ENCODE peak calls at places on chromosomes 7 and 10, in eight cellular contexts. One of them, this sample, is unnamed.

GRCh38 chr10:60848126-60848525 is 69.8 kb downstream of the CDK1 start:
- DNase-seq in mesendoderm: no peak
- DNase-seq in heart right ventricle: no peak
- DNase-seq in activated T-helper 1 cell treated with anti-CD3 and anti-CD28 coated beads, Interleukin-2, amount 50 U/mL, for 16 hours: no peak
- DNase-seq in NCI-H748 treated with DMSO at 0.1 percent for 48 hours: no peak
- DNase-seq in activated CD4-positive, alpha-beta T cell treated with anti-CD3 and anti-CD28 coated beads for 24 hours: no peak
- DNase-seq in dorsolateral prefrontal cortex: no peak
- DNase-seq in H4: peak
- DNase-seq in this sample: no peak

GRCh38 chr7:25527665-25528064 is 299.4 kb upstream of the NPVF start:
- DNase-seq in activated CD4-positive, alpha-beta T cell treated with anti-CD3 and anti-CD28 coated beads for 24 hours: no peak
- DNase-seq in H4: no peak
- DNase-seq in heart right ventricle: no peak
- DNase-seq in NCI-H748 treated with DMSO at 0.1 percent for 48 hours: no peak
- DNase-seq in mesendoderm: no peak
- DNase-seq in activated T-helper 1 cell treated with anti-CD3 and anti-CD28 coated beads, Interleukin-2, amount 50 U/mL, for 16 hours: no peak
- DNase-seq in dorsolateral prefrontal cortex: no peak
- DNase-seq in this sample: no peak

GRCh38 chr10:56596257-56596656 is 235.2 kb upstream of the ZWINT start:
- DNase-seq in H4: no peak
- DNase-seq in mesendoderm: no peak
- DNase-seq in heart right ventricle: no peak
- DNase-seq in activated T-helper 1 cell treated with anti-CD3 and anti-CD28 coated beads, Interleukin-2, amount 50 U/mL, for 16 hours: no peak
- DNase-seq in dorsolateral prefrontal cortex: no peak
- DNase-seq in NCI-H748 treated with DMSO at 0.1 percent for 48 hours: no peak
- DNase-seq in activated CD4-positive, alpha-beta T cell treated with anti-CD3 and anti-CD28 coated beads for 24 hours: no peak
- DNase-seq in this sample: no peak

GRCh38 chr7:28315565-28316420 is 96.5 kb upstream of the CREB5 start:
- DNase-seq in activated T-helper 1 cell treated with anti-CD3 and anti-CD28 coated beads, Interleukin-2, amount 50 U/mL, for 16 hours: no peak
- DNase-seq in activated CD4-positive, alpha-beta T cell treated with anti-CD3 and anti-CD28 coated beads for 24 hours: no peak
- DNase-seq in mesendoderm: peak
- DNase-seq in heart right ventricle: no peak
- DNase-seq in H4: no peak
- DNase-seq in NCI-H748 treated with DMSO at 0.1 percent for 48 hours: no peak
- DNase-seq in dorsolateral prefrontal cortex: no peak
- DNase-seq in this sample: no peak

GRCh38 chr7:157152391-157152937 is 13.7 kb downstream of the UBE3C start:
- DNase-seq in H4: no peak
- DNase-seq in NCI-H748 treated with DMSO at 0.1 percent for 48 hours: no peak
- DNase-seq in activated CD4-positive, alpha-beta T cell treated with anti-CD3 and anti-CD28 coated beads for 24 hours: no peak
- DNase-seq in dorsolateral prefrontal cortex: no peak
- DNase-seq in mesendoderm: peak
- DNase-seq in activated T-helper 1 cell treated with anti-CD3 and anti-CD28 coated beads, Interleukin-2, amount 50 U/mL, for 16 hours: no peak
- DNase-seq in heart right ventricle: no peak
- DNase-seq in this sample: no peak

GRCh38 chr10:32962541-32962940 is 4.5 kb upstream of the ITGB1 start:
- DNase-seq in activated CD4-positive, alpha-beta T cell treated with anti-CD3 and anti-CD28 coated beads for 24 hours: no peak
- DNase-seq in NCI-H748 treated with DMSO at 0.1 percent for 48 hours: no peak
- DNase-seq in mesendoderm: no peak
- DNase-seq in heart right ventricle: no peak
- DNase-seq in H4: no peak
- DNase-seq in dorsolateral prefrontal cortex: no peak
- DNase-seq in activated T-helper 1 cell treated with anti-CD3 and anti-CD28 coated beads, Interleukin-2, amount 50 U/mL, for 16 hours: no peak
- DNase-seq in this sample: no peak

GRCh38 chr10:110811791-110812581 is 59.7 kb upstream of the PDCD4 start:
- DNase-seq in activated CD4-positive, alpha-beta T cell treated with anti-CD3 and anti-CD28 coated beads for 24 hours: no peak
- DNase-seq in heart right ventricle: peak
- DNase-seq in dorsolateral prefrontal cortex: no peak
- DNase-seq in activated T-helper 1 cell treated with anti-CD3 and anti-CD28 coated beads, Interleukin-2, amount 50 U/mL, for 16 hours: no peak
- DNase-seq in NCI-H748 treated with DMSO at 0.1 percent for 48 hours: no peak
- DNase-seq in H4: no peak
- DNase-seq in mesendoderm: no peak
- DNase-seq in this sample: no peak

GRCh38 chr7:142813262-142813661 is 41.6 kb upstream of the EPHB6 start:
- DNase-seq in mesendoderm: peak
- DNase-seq in H4: peak
- DNase-seq in dorsolateral prefrontal cortex: no peak
- DNase-seq in heart right ventricle: no peak
- DNase-seq in activated CD4-positive, alpha-beta T cell treated with anti-CD3 and anti-CD28 coated beads for 24 hours: no peak
- DNase-seq in NCI-H748 treated with DMSO at 0.1 percent for 48 hours: no peak
- DNase-seq in activated T-helper 1 cell treated with anti-CD3 and anti-CD28 coated beads, Interleukin-2, amount 50 U/mL, for 16 hours: no peak
- DNase-seq in this sample: no peak

GRCh38 chr7:26187380-26188290 is 12.9 kb downstream of the HNRNPA2B1 start:
- DNase-seq in heart right ventricle: no peak
- DNase-seq in NCI-H748 treated with DMSO at 0.1 percent for 48 hours: no peak
- DNase-seq in activated T-helper 1 cell treated with anti-CD3 and anti-CD28 coated beads, Interleukin-2, amount 50 U/mL, for 16 hours: no peak
- DNase-seq in activated CD4-positive, alpha-beta T cell treated with anti-CD3 and anti-CD28 coated beads for 24 hours: no peak
- DNase-seq in mesendoderm: no peak
- DNase-seq in dorsolateral prefrontal cortex: no peak
- DNase-seq in H4: no peak
- DNase-seq in this sample: no peak

GRCh38 chr7:157638563-157638962 is 301.8 kb downstream of the DNAJB6 start:
- DNase-seq in H4: no peak
- DNase-seq in NCI-H748 treated with DMSO at 0.1 percent for 48 hours: no peak
- DNase-seq in activated T-helper 1 cell treated with anti-CD3 and anti-CD28 coated beads, Interleukin-2, amount 50 U/mL, for 16 hours: no peak
- DNase-seq in mesendoderm: no peak
- DNase-seq in heart right ventricle: no peak
- DNase-seq in activated CD4-positive, alpha-beta T cell treated with anti-CD3 and anti-CD28 coated beads for 24 hours: no peak
- DNase-seq in dorsolateral prefrontal cortex: no peak
- DNase-seq in this sample: no peak